ENCODE peak calls at places on chromosomes 11 and 22, in seven cellular contexts. J is stimulated activated naive B cell treated with anti-CD40 and anti-IgM and Interleukin-4, amounts not matched to agents 10 μg/mL and 1 μg/mL and 100 μg/mL, for 72 hours; O is ureter; Z is colonic mucosa; V is iris pigment epithelial cell; H is stimulated activated CD8-positive, alpha-beta memory T cell treated with anti-CD3 and anti-CD28 coated beads, Interleukin-15, amount 100 ng/mL, for 48 hours; D is NCI-H1105 treated with DMSO at 0.1 percent for 48 hours. E is an unnamed sample.

GRCh38 chr11:29022676-29023075 is 914.5 kb downstream of the METTL15 start:
- DNase-seq in J (no peak), O (no peak), Z (no peak), V (no peak), H (no peak), D (no peak), E (no peak)

GRCh38 chr11:42840176-42840829 is 471.5 kb upstream of the API5 start:
- DNase-seq in J (no peak), O (no peak), Z (no peak), V (no peak), H (no peak), D (no peak), E (no peak)

GRCh38 chr11:119496997-119497396 is 74.0 kb upstream of the THY1 start:
- DNase-seq in J (no peak), O (no peak), Z (no peak), V (no peak), H (no peak), D (no peak), E (no peak)

GRCh38 chr11:123682976-123683375 is 28.6 kb upstream of the SCN3B start:
- DNase-seq in J (no peak), O (no peak), Z (no peak), V (no peak), H (no peak), D (no peak), E (no peak)

GRCh38 chr11:2517386-2518064 is 72.7 kb downstream of the KCNQ1 start:
- DNase-seq in J (no peak), O (peak; percentile 42), Z (peak; percentile 12), V (no peak), H (no peak), D (no peak), E (no peak)

GRCh38 chr11:106208795-106209194 is 131.3 kb downstream of the AASDHPPT start:
- DNase-seq in J (no peak), O (no peak), Z (no peak), V (no peak), H (no peak), D (no peak), E (no peak)

GRCh38 chr11:65811764-65812475 is 21.8 kb upstream of the SNX32 start:
- DNase-seq in J (no peak), O (no peak), Z (no peak), V (no peak), H (no peak), D (no peak), E (no peak)

GRCh38 chr11:1157645-1158591 is at the start of gene MUC5AC:
- DNase-seq in J (no peak), O (no peak), Z (peak; percentile 15), V (no peak), H (no peak), D (no peak), E (no peak)

GRCh38 chr11:72813740-72814138 is 472 bp upstream of the ATG16L2 start:
- DNase-seq in J (no peak), O (no peak), Z (peak; percentile 86), V (peak; percentile 80), H (peak; percentile 74), D (peak; percentile 82), E (peak; percentile 74)

GRCh38 chr11:65488273-65489058 is 10.4 kb upstream of the MALAT1 start:
- DNase-seq in J (no peak), O (no peak), Z (peak; percentile 72), V (peak; percentile 66), H (no peak), D (no peak), E (peak; percentile 6)

GRCh38 chr11:102268083-102268984 is 49.0 kb upstream of the BIRC3 start:
- DNase-seq in J (peak; percentile 61), O (peak; percentile 90), Z (peak; percentile 95), V (peak; percentile 67), H (peak; percentile 59), D (peak; percentile 89), E (peak; percentile 95)

GRCh38 chr11:43556269-43556668 is 124.3 kb upstream of the HSD17B12 start:
- DNase-seq in J (no peak), O (no peak), Z (no peak), V (no peak), H (no peak), D (no peak), E (no peak)

GRCh38 chr11:6414874-6415328 is 4.0 kb downstream of the APBB1 start:
- DNase-seq in J (no peak), O (no peak), Z (no peak), V (no peak), H (no peak), D (no peak), E (no peak)

GRCh38 chr11:25981998-25982397 is 349.9 kb upstream of the ANO3 start:
- DNase-seq in J (peak; percentile 5), O (no peak), Z (peak; percentile 18), V (peak; percentile 63), H (no peak), D (peak; percentile 37), E (no peak)

GRCh38 chr11:5452712-5453111 is 3.6 kb downstream of the OR51I2 start:
- DNase-seq in J (no peak), O (no peak), Z (no peak), V (no peak), H (no peak), D (no peak), E (no peak)

GRCh38 chr11:22920939-22921565 is 60.8 kb upstream of the CCDC179 start:
- DNase-seq in J (peak; percentile 3), O (no peak), Z (peak; percentile 23), V (peak; percentile 72), H (no peak), D (peak; percentile 55), E (peak; percentile 7)

GRCh38 chr22:41963453-41964105 is 5.7 kb upstream of the SEPTIN3 start:
- DNase-seq in J (no peak), O (no peak), Z (no peak), V (peak; percentile 17), H (no peak), D (no peak), E (no peak)

GRCh38 chr11:83317757-83318548 is 31.8 kb upstream of the CCDC90B start:
- DNase-seq in J (no peak), O (no peak), Z (no peak), V (no peak), H (no peak), D (no peak), E (no peak)

GRCh38 chr11:77619576-77620198 is 17.9 kb downstream of the CLNS1A start:
- DNase-seq in J (no peak), O (no peak), Z (peak; percentile 50), V (peak; percentile 49), H (no peak), D (peak; percentile 58), E (peak; percentile 49)

GRCh38 chr11:17978553-17979287 is 34.1 kb downstream of the SERGEF start:
- DNase-seq in J (peak; percentile 2), O (no peak), Z (peak; percentile 35), V (peak; percentile 48), H (no peak), D (peak; percentile 44), E (peak; percentile 11)

GRCh38 chr11:77346906-77347603 is 45.6 kb upstream of the GDPD4 start:
- DNase-seq in J (no peak), O (no peak), Z (no peak), V (peak; percentile 82), H (no peak), D (no peak), E (no peak)

GRCh38 chr22:50571264-50572175 is 6.7 kb downstream of the CPT1B start:
- DNase-seq in J (no peak), O (no peak), Z (no peak), V (no peak), H (no peak), D (no peak), E (no peak)

GRCh38 chr22:22569218-22569617 is 10.2 kb upstream of the PRAME start:
- DNase-seq in J (no peak), O (no peak), Z (no peak), V (no peak), H (no peak), D (no peak), E (no peak)

E was measured in prostate gland.